ENCODE peak calls at places on chromosomes 11 and 22, in seven cellular contexts. U, X, Y, A, L, V and S are unnamed samples.

GRCh38 chr11:19605500-19606371 is 106.9 kb upstream of the NAV2 start:
- DNase-seq in U (peak), X (no peak), Y (no peak), A (no peak), L (peak), V (no peak), S (peak)

GRCh38 chr11:69704508-69705245 is 855 bp upstream of the FGF19 start:
- DNase-seq in U (no peak), X (no peak), Y (no peak), A (no peak), L (no peak), V (peak), S (no peak)

GRCh38 chr11:17673951-17674350 is 45.4 kb upstream of the MYOD1 start:
- DNase-seq in U (no peak), X (no peak), Y (no peak), A (no peak), L (peak), V (no peak), S (no peak)

GRCh38 chr11:66523611-66524010 is 13.2 kb downstream of the BBS1 start:
- DNase-seq in U (no peak), X (no peak), Y (no peak), A (no peak), L (no peak), V (no peak), S (no peak)

GRCh38 chr11:106690923-106691322 is 327.4 kb downstream of the GUCY1A2 start:
- DNase-seq in U (no peak), X (no peak), Y (no peak), A (no peak), L (no peak), V (no peak), S (no peak)

GRCh38 chr22:44661070-44661469 is 40.9 kb upstream of the PRR5 start:
- DNase-seq in U (no peak), X (no peak), Y (no peak), A (no peak), L (peak), V (no peak), S (no peak)

GRCh38 chr11:65711785-65712632 is at the start of gene KAT5:
- DNase-seq in U (peak), X (peak), Y (peak), A (peak), L (peak), V (peak), S (peak)

GRCh38 chr11:2586091-2586792 is 113.6 kb downstream of the KCNQ1OT1 start:
- DNase-seq in U (no peak), X (peak), Y (no peak), A (peak), L (no peak), V (peak), S (peak)

DNA sequence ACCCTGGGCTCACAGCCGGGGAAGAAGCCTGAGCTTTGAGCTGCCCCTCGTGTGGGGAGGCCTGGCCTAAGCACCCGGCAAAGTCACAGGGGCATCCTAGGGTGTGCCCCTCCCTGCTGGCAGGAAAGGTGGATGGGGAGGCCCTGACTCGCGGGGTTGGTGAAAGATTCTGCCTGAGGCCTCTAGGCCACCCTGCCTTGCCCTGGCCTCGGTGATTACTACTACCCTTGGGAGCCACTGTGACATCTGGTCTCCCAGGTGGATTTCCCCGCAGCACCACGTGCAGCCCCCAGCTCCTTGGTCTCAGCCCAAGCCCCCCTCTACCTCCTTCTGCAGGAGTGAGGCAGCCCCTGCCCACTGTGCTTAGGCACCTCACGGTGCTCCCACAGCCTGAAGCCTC is 23.9 kb downstream of the GNAZ start:
- DNase-seq in U (no peak), X (no peak), Y (no peak), A (no peak), L (no peak), V (no peak), S (no peak)
- TF ChIP-seq CTCF in U (no peak), X (no peak), Y (no peak), A (no peak), L (no peak), V (no peak), S (no peak)

GRCh38 chr11:43130616-43131015 is 181.2 kb upstream of the API5 start:
- DNase-seq in U (no peak), X (no peak), Y (no peak), A (no peak), L (no peak), V (peak), S (peak)
- TF ChIP-seq CTCF in U (no peak), X (no peak), Y (no peak), A (no peak), L (no peak), V (no peak), S (no peak)

DNA sequence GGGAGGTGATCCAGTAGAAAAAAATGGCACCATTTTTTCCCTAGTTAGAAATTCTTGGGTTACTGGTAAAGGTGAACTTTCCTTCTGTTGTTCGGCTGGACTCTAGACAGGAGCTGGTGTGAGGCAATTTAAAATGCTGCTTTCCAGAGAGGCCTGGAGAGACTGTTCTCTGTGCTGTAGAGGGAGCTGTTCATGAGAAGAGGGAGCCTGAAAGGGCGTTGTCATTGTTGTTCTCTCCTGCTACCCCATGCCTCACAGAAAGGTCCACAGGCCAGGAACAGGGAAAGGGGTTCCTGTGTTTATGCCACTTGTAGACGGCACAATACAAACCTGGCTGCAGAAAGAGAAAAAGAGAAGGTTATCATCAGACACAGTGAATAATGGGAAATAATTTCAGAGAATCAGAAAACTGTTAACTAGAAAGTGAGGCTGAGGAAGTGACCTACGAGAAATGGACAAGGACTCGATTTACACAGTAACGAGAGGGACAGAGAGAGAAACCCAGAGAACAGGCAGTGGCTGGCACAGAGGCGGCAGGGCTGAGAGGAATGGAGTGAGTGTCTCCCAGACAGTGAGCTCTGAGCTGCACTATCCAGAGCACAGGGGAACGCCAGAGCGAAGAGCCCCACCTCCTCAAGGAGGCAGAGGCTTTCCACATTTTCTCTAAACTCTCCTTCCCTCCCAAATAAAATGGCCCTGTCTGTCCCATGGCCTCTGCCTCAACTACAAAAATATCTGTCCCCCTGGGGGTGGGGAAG is 109.2 kb downstream of the RRM1 start:
- DNase-seq in U (no peak), X (no peak), Y (no peak), A (no peak), L (no peak), V (no peak), S (no peak)
- TF ChIP-seq CTCF in U (no peak), X (no peak), Y (no peak), A (no peak), L (no peak), V (no peak), S (no peak)

GRCh38 chr11:74694136-74694535 is 37.1 kb downstream of the CHRDL2 start:
- DNase-seq in U (no peak), X (no peak), Y (no peak), A (no peak), L (no peak), V (no peak), S (no peak)
- TF ChIP-seq CTCF in U (peak), X (no peak), Y (no peak), A (peak), L (no peak), V (no peak), S (peak)

GRCh38 chr11:120985718-120986569 is 38.0 kb upstream of the TBCEL start:
- DNase-seq in U (peak), X (peak), Y (no peak), A (peak), L (peak), V (peak), S (peak)
- TF ChIP-seq CTCF in U (no peak), X (peak), Y (no peak), A (no peak), L (no peak), V (no peak), S (no peak)

GRCh38 chr11:116224154-116224888 is 548.5 kb downstream of the BUD13 start:
- DNase-seq in U (peak), X (peak), Y (no peak), A (peak), L (peak), V (no peak), S (peak)
- TF ChIP-seq CTCF in U (peak), X (peak), Y (peak), A (peak), L (peak), V (peak), S (peak)